ENCODE peak calls at places on chromosomes 1 and 21, in four cellular contexts. V is astrocyte of the spinal cord, K is uterus, X is progenitor cell of endocrine pancreas. L is an unnamed sample.

GRCh38 chr21:21968810-21969588 is 970.8 kb downstream of the NCAM2 start:
- DNase-seq in V (peak), K (no peak), X (no peak), L (no peak)

GRCh38 chr1:184770176-184770575 is 15.5 kb upstream of the EDEM3 start:
- DNase-seq in V (no peak), K (no peak), X (no peak), L (no peak)

GRCh38 chr1:165703648-165704047 is 5.3 kb upstream of the ALDH9A1 start:
- DNase-seq in V (no peak), K (no peak), X (no peak), L (no peak)

GRCh38 chr1:233085566-233085965 is 135.2 kb downstream of the NTPCR start:
- DNase-seq in V (no peak), K (no peak), X (no peak), L (no peak)

GRCh38 chr21:35147439-35147838 is 98.3 kb upstream of the RUNX1 start:
- DNase-seq in V (no peak), K (no peak), X (no peak), L (no peak)

GRCh38 chr1:203407301-203407700 is 56.4 kb upstream of the FMOD start:
- DNase-seq in V (no peak), K (no peak), X (no peak), L (no peak)

GRCh38 chr21:38760017-38760761 is 45.5 kb upstream of the ETS2 start:
- DNase-seq in V (no peak), K (no peak), X (no peak), L (no peak)

GRCh38 chr1:9271268-9271667 is 21.4 kb upstream of the SPSB1 start:
- DNase-seq in V (no peak), K (no peak), X (no peak), L (no peak)

GRCh38 chr1:224541901-224542610 is 74.1 kb upstream of the CNIH3 start:
- DNase-seq in V (peak), K (no peak), X (no peak), L (no peak)

GRCh38 chr1:110542730-110543129 is 23.8 kb upstream of the KCNA10 start:
- DNase-seq in V (peak), K (no peak), X (no peak), L (no peak)

GRCh38 chr1:171606402-171606941 is 15.6 kb upstream of the MYOCOS start:
- DNase-seq in V (no peak), K (no peak), X (no peak), L (no peak)

GRCh38 chr21:44996983-44997936 is 57.4 kb downstream of the SLX9 start:
- DNase-seq in V (no peak), K (no peak), X (no peak), L (no peak)

GRCh38 chr1:204130178-204130577 is 21.7 kb downstream of the ETNK2 start:
- DNase-seq in V (no peak), K (peak), X (no peak), L (no peak)

GRCh38 chr1:29240400-29240837 is 4.1 kb downstream of the PTPRU start:
- DNase-seq in V (no peak), K (no peak), X (no peak), L (no peak)

GRCh38 chr21:44835647-44835973 is 17.7 kb upstream of the SUMO3 start:
- DNase-seq in V (no peak), K (no peak), X (no peak), L (no peak)

GRCh38 chr1:31663622-31664452 is 19.2 kb upstream of the PEF1 start:
- DNase-seq in V (peak), K (peak), X (peak), L (peak)

GRCh38 chr1:44219301-44219626 is 6.0 kb downstream of the DMAP1 start:
- DNase-seq in V (no peak), K (no peak), X (no peak), L (no peak)

GRCh38 chr21:44724926-44725325 is 13.6 kb upstream of the TSPEAR start:
- DNase-seq in V (no peak), K (no peak), X (no peak), L (no peak)

GRCh38 chr1:227895828-227896685 is 51.7 kb downstream of the WNT9A start:
- DNase-seq in V (no peak), K (peak), X (no peak), L (peak)

GRCh38 chr1:107964397-107965111 is 426 bp downstream of the VAV3 start:
- DNase-seq in V (peak), K (no peak), X (peak), L (peak)

GRCh38 chr1:28176492-28177470 is at the start of gene PTAFR:
- DNase-seq in V (no peak), K (no peak), X (no peak), L (no peak)

GRCh38 chr1:88503656-88504055 is 180.4 kb upstream of the PKN2 start:
- DNase-seq in V (no peak), K (no peak), X (no peak), L (no peak)

DNA sequence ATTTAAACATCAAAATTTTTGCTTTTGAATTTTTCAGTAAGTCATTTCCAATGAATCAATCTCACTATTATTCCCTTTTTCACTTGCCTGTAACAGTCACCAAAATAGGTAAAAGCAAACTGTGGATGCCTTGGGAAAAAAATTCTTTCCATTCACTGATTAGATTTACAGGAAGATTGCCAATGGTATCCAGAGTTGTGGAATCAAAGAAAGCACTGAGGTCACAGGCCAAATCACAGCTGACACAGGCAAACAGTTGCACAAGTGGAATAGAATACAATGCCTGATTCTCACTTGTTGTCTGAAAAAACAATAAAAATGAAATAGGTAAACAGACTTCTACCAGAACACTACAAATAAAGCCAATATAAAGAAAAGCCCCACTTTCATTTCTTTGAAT is 48.4 kb downstream of the LTN1 start:
- DNase-seq in V (no peak), K (no peak), X (no peak), L (no peak)
- TF ChIP-seq CTCF in V (no peak), K (no peak), X (no peak), L (no peak)

GRCh38 chr1:61659061-61659460 is 65.9 kb downstream of the TM2D1 start:
- DNase-seq in V (no peak), K (no peak), X (no peak), L (no peak)
- TF ChIP-seq CTCF in V (peak), K (no peak), X (peak), L (no peak)

GRCh38 chr1:8165595-8166360 is 139.7 kb upstream of the ERRFI1 start:
- DNase-seq in V (no peak), K (no peak), X (no peak), L (no peak)
- TF ChIP-seq CTCF in V (peak), K (no peak), X (peak), L (no peak)

GRCh38 chr21:46038341-46038829 is 56.8 kb downstream of the COL6A1 start:
- DNase-seq in V (no peak), K (no peak), X (no peak), L (no peak)

GRCh38 chr21:46037338-46038325 is 56.1 kb downstream of the COL6A1 start:
- DNase-seq in V (no peak), K (no peak), X (no peak), L (no peak)

GRCh38 chr21:46035809-46036695 is 54.5 kb downstream of the COL6A1 start:
- DNase-seq in V (no peak), K (peak), X (no peak), L (no peak)

GRCh38 chr21:46038871-46039397 is 57.4 kb downstream of the COL6A1 start:
- DNase-seq in V (peak), K (peak), X (no peak), L (no peak)

DNA sequence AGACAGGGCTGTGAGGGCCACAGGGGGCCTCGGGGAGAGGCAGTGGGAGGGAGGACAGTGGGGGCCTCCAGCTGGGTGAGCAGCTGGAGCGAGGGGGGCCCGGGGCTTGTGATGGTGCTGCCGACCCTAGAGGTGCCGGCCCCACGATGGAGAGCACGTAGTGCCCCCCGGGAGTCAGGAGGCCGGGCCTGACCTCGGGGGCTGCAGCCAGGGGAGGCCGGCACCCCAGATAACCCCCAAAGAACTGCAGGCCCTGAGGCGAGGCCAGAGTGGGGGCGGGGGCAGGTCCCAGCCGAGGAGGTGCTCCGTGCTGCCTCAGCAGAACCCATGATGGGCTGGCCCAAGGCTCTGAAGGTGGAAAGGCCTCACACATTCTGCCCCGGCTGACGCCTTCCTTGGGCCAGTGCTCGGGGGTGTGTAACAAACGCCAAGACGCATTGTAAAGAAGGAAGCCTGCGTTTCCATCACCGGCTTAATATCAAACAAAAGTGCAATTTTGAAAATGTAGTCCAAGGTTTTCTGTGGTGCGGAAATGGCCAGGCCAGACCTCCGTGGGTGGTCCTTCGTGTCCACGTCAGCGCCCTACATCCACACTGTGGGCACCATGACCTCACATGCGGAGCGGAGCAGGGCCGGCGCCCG is 55.2 kb downstream of the COL6A1 start:
- DNase-seq in V (no peak), K (peak), X (no peak), L (no peak)
- TF ChIP-seq CTCF in V (no peak), K (no peak), X (no peak), L (no peak)

L was measured in natural killer cell.